ENCODE peak calls at places on chromosome 19, in seven cellular contexts. One of them, this sample, is unnamed.

GRCh38 chr19:17522988-17523872 is 11.8 kb downstream of the PGLS start:
- DNase-seq in prostate gland: no peak
- DNase-seq in Caco-2: no peak
- DNase-seq in upper lobe of left lung: peak; percentile 79
- DNase-seq in sigmoid colon: peak; percentile 74
- DNase-seq in BE2C: no peak
- DNase-seq in neural progenitor cell: no peak
- DNase-seq in this sample: peak; percentile 56

GRCh38 chr19:6030214-6030507 is 52.2 kb upstream of the RANBP3 start:
- DNase-seq in sigmoid colon: no peak
- DNase-seq in neural progenitor cell: no peak
- DNase-seq in Caco-2: no peak
- DNase-seq in prostate gland: no peak
- DNase-seq in BE2C: no peak
- DNase-seq in upper lobe of left lung: no peak
- DNase-seq in this sample: no peak

GRCh38 chr19:38134538-38135149 is 89.4 kb downstream of the DPF1 start:
- DNase-seq in neural progenitor cell: peak; percentile 78
- DNase-seq in prostate gland: no peak
- DNase-seq in Caco-2: no peak
- DNase-seq in upper lobe of left lung: no peak
- DNase-seq in BE2C: peak; percentile 57
- DNase-seq in sigmoid colon: no peak
- DNase-seq in this sample: peak; percentile 40

GRCh38 chr19:29510701-29511265 is 15.0 kb upstream of the VSTM2B start:
- DNase-seq in BE2C: no peak
- DNase-seq in sigmoid colon: peak; percentile 40
- DNase-seq in neural progenitor cell: peak; percentile 40
- DNase-seq in prostate gland: no peak
- DNase-seq in Caco-2: no peak
- DNase-seq in upper lobe of left lung: peak; percentile 50
- DNase-seq in this sample: no peak

GRCh38 chr19:35486268-35486708 is 4.0 kb downstream of the KRTDAP start:
- DNase-seq in upper lobe of left lung: no peak
- DNase-seq in prostate gland: no peak
- DNase-seq in Caco-2: no peak
- DNase-seq in sigmoid colon: no peak
- DNase-seq in BE2C: no peak
- DNase-seq in neural progenitor cell: no peak
- DNase-seq in this sample: no peak

GRCh38 chr19:5228932-5229777 is 111.5 kb downstream of the PTPRS start:
- DNase-seq in neural progenitor cell: no peak
- DNase-seq in BE2C: peak; percentile 31
- DNase-seq in upper lobe of left lung: peak; percentile 85
- DNase-seq in Caco-2: no peak
- DNase-seq in sigmoid colon: no peak
- DNase-seq in prostate gland: peak; percentile 20
- DNase-seq in this sample: no peak

GRCh38 chr19:19205416-19206410 is 2.5 kb upstream of the NR2C2AP start:
- DNase-seq in neural progenitor cell: no peak
- DNase-seq in Caco-2: no peak
- DNase-seq in upper lobe of left lung: no peak
- DNase-seq in prostate gland: no peak
- DNase-seq in BE2C: no peak
- DNase-seq in sigmoid colon: no peak
- DNase-seq in this sample: no peak

GRCh38 chr19:44931541-44931940 is 10.5 kb upstream of the APOC4 start:
- DNase-seq in upper lobe of left lung: no peak
- DNase-seq in Caco-2: no peak
- DNase-seq in BE2C: no peak
- DNase-seq in sigmoid colon: no peak
- DNase-seq in prostate gland: no peak
- DNase-seq in neural progenitor cell: no peak
- DNase-seq in this sample: no peak

GRCh38 chr19:55385749-55386514 is at the start of gene RPL28:
- DNase-seq in Caco-2: peak; percentile 98
- DNase-seq in sigmoid colon: peak; percentile 99
- DNase-seq in neural progenitor cell: peak; percentile 99
- DNase-seq in BE2C: peak; percentile 99
- DNase-seq in upper lobe of left lung: peak; percentile 93
- DNase-seq in prostate gland: peak; percentile 99
- DNase-seq in this sample: peak; percentile 99

GRCh38 chr19:3233116-3233515 is 8.7 kb downstream of the CELF5 start:
- DNase-seq in upper lobe of left lung: no peak
- DNase-seq in neural progenitor cell: no peak
- DNase-seq in Caco-2: no peak
- DNase-seq in prostate gland: no peak
- DNase-seq in sigmoid colon: no peak
- DNase-seq in BE2C: no peak
- DNase-seq in this sample: no peak

GRCh38 chr19:54481326-54481930 is 8.3 kb upstream of the CDC42EP5 start:
- DNase-seq in sigmoid colon: no peak
- DNase-seq in neural progenitor cell: peak; percentile 93
- DNase-seq in upper lobe of left lung: no peak
- DNase-seq in prostate gland: no peak
- DNase-seq in Caco-2: no peak
- DNase-seq in BE2C: peak; percentile 49
- DNase-seq in this sample: peak; percentile 37

GRCh38 chr19:21483589-21484170 is 21.7 kb upstream of the ZNF429 start:
- DNase-seq in neural progenitor cell: peak; percentile 45
- DNase-seq in prostate gland: no peak
- DNase-seq in sigmoid colon: peak; percentile 76
- DNase-seq in Caco-2: no peak
- DNase-seq in upper lobe of left lung: peak; percentile 88
- DNase-seq in BE2C: peak; percentile 74
- DNase-seq in this sample: peak; percentile 56

GRCh38 chr19:47417746-47418594 is 1.4 kb downstream of the MEIS3 start:
- DNase-seq in upper lobe of left lung: no peak
- DNase-seq in prostate gland: no peak
- DNase-seq in Caco-2: no peak
- DNase-seq in neural progenitor cell: peak; percentile 12
- DNase-seq in sigmoid colon: no peak
- DNase-seq in BE2C: no peak
- DNase-seq in this sample: no peak

GRCh38 chr19:19475845-19476828 is 39.2 kb downstream of the TSSK6 start:
- DNase-seq in Caco-2: no peak
- DNase-seq in upper lobe of left lung: no peak
- DNase-seq in neural progenitor cell: peak; percentile 60
- DNase-seq in BE2C: peak; percentile 43
- DNase-seq in sigmoid colon: no peak
- DNase-seq in prostate gland: no peak
- DNase-seq in this sample: no peak

GRCh38 chr19:35781650-35782049 is 6.3 kb downstream of the ARHGAP33 start:
- DNase-seq in neural progenitor cell: no peak
- DNase-seq in prostate gland: no peak
- DNase-seq in Caco-2: no peak
- DNase-seq in BE2C: no peak
- DNase-seq in sigmoid colon: no peak
- DNase-seq in upper lobe of left lung: peak; percentile 50
- DNase-seq in this sample: no peak

GRCh38 chr19:30222428-30222873 is 149.7 kb upstream of the ZNF536 start:
- DNase-seq in sigmoid colon: no peak
- DNase-seq in neural progenitor cell: peak; percentile 75
- DNase-seq in BE2C: no peak
- DNase-seq in Caco-2: no peak
- DNase-seq in upper lobe of left lung: peak; percentile 87
- DNase-seq in prostate gland: no peak
- DNase-seq in this sample: no peak

GRCh38 chr19:39515551-39516191 is 732 bp downstream of the SELENOV start:
- DNase-seq in prostate gland: no peak
- DNase-seq in BE2C: no peak
- DNase-seq in upper lobe of left lung: peak; percentile 81
- DNase-seq in neural progenitor cell: peak; percentile 61
- DNase-seq in sigmoid colon: no peak
- DNase-seq in Caco-2: no peak
- DNase-seq in this sample: no peak

GRCh38 chr19:45768644-45769053 is 403 bp downstream of the SIX5 start:
- DNase-seq in BE2C: no peak
- DNase-seq in sigmoid colon: peak; percentile 86
- DNase-seq in prostate gland: no peak
- DNase-seq in Caco-2: no peak
- DNase-seq in upper lobe of left lung: peak; percentile 93
- DNase-seq in neural progenitor cell: peak; percentile 71
- DNase-seq in this sample: no peak

GRCh38 chr19:34851277-34851804 is 75.4 kb upstream of the ZNF30 start:
- DNase-seq in upper lobe of left lung: no peak
- DNase-seq in prostate gland: no peak
- DNase-seq in BE2C: no peak
- DNase-seq in Caco-2: peak; percentile 67
- DNase-seq in neural progenitor cell: no peak
- DNase-seq in sigmoid colon: no peak
- DNase-seq in this sample: no peak

GRCh38 chr19:5308471-5309437 is 31.9 kb downstream of the PTPRS start:
- DNase-seq in Caco-2: no peak
- DNase-seq in sigmoid colon: peak; percentile 96
- DNase-seq in prostate gland: peak; percentile 65
- DNase-seq in upper lobe of left lung: no peak
- DNase-seq in BE2C: peak; percentile 93
- DNase-seq in neural progenitor cell: no peak
- DNase-seq in this sample: peak; percentile 39

GRCh38 chr19:38304866-38305429 is 897 bp downstream of the C19orf33 start:
- DNase-seq in upper lobe of left lung: peak; percentile 94
- DNase-seq in prostate gland: peak; percentile 72
- DNase-seq in Caco-2: peak; percentile 93
- DNase-seq in neural progenitor cell: peak; percentile 96
- DNase-seq in BE2C: peak; percentile 59
- DNase-seq in sigmoid colon: no peak
- DNase-seq in this sample: peak; percentile 96

GRCh38 chr19:11766597-11767591 is at the start of gene ZNF441:
- DNase-seq in upper lobe of left lung: peak; percentile 99
- DNase-seq in sigmoid colon: peak; percentile 98
- DNase-seq in BE2C: peak; percentile 99
- DNase-seq in prostate gland: peak; percentile 97
- DNase-seq in neural progenitor cell: peak; percentile 97
- DNase-seq in Caco-2: peak; percentile 97
- DNase-seq in this sample: peak; percentile 100

GRCh38 chr19:10353793-10354391 is 14.5 kb upstream of the ICAM3 start:
- DNase-seq in neural progenitor cell: peak; percentile 95
- DNase-seq in upper lobe of left lung: peak; percentile 86
- DNase-seq in prostate gland: no peak
- DNase-seq in sigmoid colon: no peak
- DNase-seq in BE2C: peak; percentile 99
- DNase-seq in Caco-2: peak; percentile 52
- DNase-seq in this sample: no peak

GRCh38 chr19:40805258-40805868 is 6.4 kb downstream of the EGLN2 start:
- DNase-seq in upper lobe of left lung: no peak
- DNase-seq in BE2C: no peak
- DNase-seq in sigmoid colon: no peak
- DNase-seq in prostate gland: peak; percentile 74
- DNase-seq in Caco-2: no peak
- DNase-seq in neural progenitor cell: no peak
- DNase-seq in this sample: peak; percentile 62

GRCh38 chr19:58509731-58510083 is 2.1 kb downstream of the SLC27A5 start:
- DNase-seq in Caco-2: no peak
- DNase-seq in upper lobe of left lung: no peak
- DNase-seq in prostate gland: no peak
- DNase-seq in neural progenitor cell: no peak
- DNase-seq in sigmoid colon: no peak
- DNase-seq in BE2C: no peak
- DNase-seq in this sample: no peak

GRCh38 chr19:11288349-11288748 is 7.6 kb upstream of the TSPAN16 start:
- DNase-seq in prostate gland: no peak
- DNase-seq in sigmoid colon: no peak
- DNase-seq in Caco-2: no peak
- DNase-seq in neural progenitor cell: no peak
- DNase-seq in upper lobe of left lung: no peak
- DNase-seq in BE2C: no peak
- DNase-seq in this sample: no peak

GRCh38 chr19:55251296-55252081 is 7.3 kb downstream of the PPP6R1 start:
- DNase-seq in BE2C: no peak
- DNase-seq in prostate gland: no peak
- DNase-seq in upper lobe of left lung: no peak
- DNase-seq in sigmoid colon: no peak
- DNase-seq in Caco-2: no peak
- DNase-seq in neural progenitor cell: no peak
- DNase-seq in this sample: peak; percentile 76

GRCh38 chr19:52590728-52591127 is 20.6 kb downstream of the ZNF701 start:
- DNase-seq in neural progenitor cell: peak; percentile 22
- DNase-seq in BE2C: no peak
- DNase-seq in sigmoid colon: no peak
- DNase-seq in Caco-2: no peak
- DNase-seq in prostate gland: no peak
- DNase-seq in upper lobe of left lung: no peak
- DNase-seq in this sample: no peak
- TF ChIP-seq CTCF in neural progenitor cell: peak; percentile 49
- TF ChIP-seq CTCF in BE2C: no peak
- TF ChIP-seq CTCF in sigmoid colon: no peak
- TF ChIP-seq CTCF in Caco-2: no peak
- TF ChIP-seq CTCF in prostate gland: no peak
- TF ChIP-seq CTCF in upper lobe of left lung: no peak
- TF ChIP-seq CTCF in this sample: no peak

DNA sequence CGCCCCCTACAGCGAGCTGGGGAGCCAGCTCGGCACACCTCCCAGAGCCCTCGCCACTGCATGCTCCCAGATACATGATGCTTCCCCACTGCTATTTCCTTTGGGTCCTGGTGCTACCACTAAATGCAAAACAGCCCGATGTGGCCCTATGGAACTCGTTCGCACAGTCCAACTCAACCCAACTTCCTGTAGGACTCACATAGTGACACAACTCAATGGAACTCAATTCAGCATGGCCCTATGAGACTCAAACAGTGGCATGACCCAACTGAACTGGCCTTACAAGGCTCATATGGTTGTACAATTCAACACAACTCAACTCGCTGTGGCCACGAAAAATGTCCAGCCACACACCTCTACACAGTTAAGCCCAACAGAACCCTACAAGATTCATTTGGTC is 3.5 kb downstream of the KCNA7 start:
- DNase-seq in upper lobe of left lung: no peak
- DNase-seq in neural progenitor cell: no peak
- DNase-seq in BE2C: no peak
- DNase-seq in Caco-2: no peak
- DNase-seq in prostate gland: no peak
- DNase-seq in sigmoid colon: no peak
- DNase-seq in this sample: no peak
- H3K27me3 ChIP-seq in upper lobe of left lung: peaks cover 3% of the 10 kb centered on the region
- H3K27me3 ChIP-seq in neural progenitor cell: peaks cover 100% of the 10 kb centered on the region
- H3K27me3 ChIP-seq in BE2C: peaks cover 15% of the 10 kb centered on the region
- H3K27me3 ChIP-seq in Caco-2: no peaks in the 10 kb centered on the region
- H3K27me3 ChIP-seq in prostate gland: peaks cover 4% of the 10 kb centered on the region
- H3K27me3 ChIP-seq in sigmoid colon: peaks cover 24% of the 10 kb centered on the region
- H3K27me3 ChIP-seq in this sample: peaks cover 45% of the 10 kb centered on the region

DNA sequence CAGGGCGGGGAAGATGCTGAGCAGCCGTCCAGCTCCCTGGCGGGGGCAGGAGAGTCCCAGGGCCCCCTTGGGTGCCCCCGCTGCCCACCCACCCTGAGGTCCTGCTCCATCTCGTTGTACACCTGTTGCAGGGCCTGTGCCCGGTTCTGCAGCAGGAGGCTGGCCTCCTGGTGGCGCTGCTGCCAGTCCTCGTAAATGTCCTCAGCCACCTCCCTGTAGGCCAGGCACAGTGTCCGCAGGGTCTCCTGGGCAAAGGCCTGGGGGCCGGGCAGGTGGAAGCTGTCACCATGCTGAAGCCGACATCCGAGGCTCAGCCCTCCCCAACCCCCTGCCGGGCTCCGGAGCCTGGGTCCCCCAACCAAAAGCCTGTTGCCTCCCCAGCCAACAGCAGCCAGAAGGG is 20.2 kb downstream of the ATP8B3 start:
- DNase-seq in neural progenitor cell: no peak
- DNase-seq in Caco-2: no peak
- DNase-seq in upper lobe of left lung: no peak
- DNase-seq in sigmoid colon: no peak
- DNase-seq in BE2C: no peak
- DNase-seq in prostate gland: no peak
- DNase-seq in this sample: no peak
- TF ChIP-seq CTCF in neural progenitor cell: peak; percentile 5
- TF ChIP-seq CTCF in Caco-2: no peak
- TF ChIP-seq CTCF in upper lobe of left lung: no peak
- TF ChIP-seq CTCF in sigmoid colon: no peak
- TF ChIP-seq CTCF in BE2C: no peak
- TF ChIP-seq CTCF in prostate gland: no peak
- TF ChIP-seq CTCF in this sample: no peak

GRCh38 chr19:7480975-7481265 is 7.9 kb downstream of the PEX11G start:
- DNase-seq in Caco-2: no peak
- DNase-seq in BE2C: no peak
- DNase-seq in upper lobe of left lung: no peak
- DNase-seq in sigmoid colon: no peak
- DNase-seq in prostate gland: no peak
- DNase-seq in neural progenitor cell: no peak
- DNase-seq in this sample: no peak
- H3K27me3 ChIP-seq in Caco-2: no peaks in the 10 kb centered on the region
- H3K27me3 ChIP-seq in BE2C: no peaks in the 10 kb centered on the region
- H3K27me3 ChIP-seq in upper lobe of left lung: no peaks in the 10 kb centered on the region
- H3K27me3 ChIP-seq in sigmoid colon: no peaks in the 10 kb centered on the region
- H3K27me3 ChIP-seq in prostate gland: no peaks in the 10 kb centered on the region
- H3K27me3 ChIP-seq in neural progenitor cell: no peaks in the 10 kb centered on the region
- H3K27me3 ChIP-seq in this sample: no peaks in the 10 kb centered on the region

This sample was measured in colonic mucosa.